ENCODE peak calls at places on chromosome 3, in six cellular contexts. Y is activated T-helper 1 cell treated with anti-CD3 and anti-CD28 coated beads, Interleukin-2, amount 50 U/mL, for 16 hours; V is astrocyte of the spinal cord; P is naive thymus-derived CD8-positive, alpha-beta T cell; B is CD8-positive, alpha-beta memory T cell; A is DMS 273 treated with DMSO at 0.1 percent for 48 hours. T is an unnamed sample.
A peak's percentile ranks its signal among the peaks of the same experiment; 100 is the strongest.

GRCh38 chr3:129793356-129793755 is 100.2 kb downstream of the TMCC1 start:
- DNase-seq in A (no peak), B (no peak), P (no peak), Y (no peak), V (no peak), T (no peak)

GRCh38 chr3:107884719-107885460 is 205.9 kb downstream of the CD47 start:
- DNase-seq in Y (no peak), B (no peak), P (no peak), A (no peak), V (peak; percentile 46), T (no peak)

GRCh38 chr3:102460579-102460978 is 25.8 kb downstream of the ZPLD1 start:
- DNase-seq in V (peak; percentile 4), A (no peak), P (no peak), Y (no peak), B (no peak), T (no peak)

GRCh38 chr3:107431298-107432012 is 54.2 kb downstream of the CCDC54 start:
- DNase-seq in V (peak; percentile 67), B (peak; percentile 54), Y (peak; percentile 15), P (peak; percentile 46), A (peak; percentile 52), T (peak; percentile 77)

GRCh38 chr3:17094551-17094950 is 209.8 kb downstream of the PLCL2 start:
- DNase-seq in Y (no peak), A (no peak), B (no peak), V (no peak), P (no peak), T (no peak)

GRCh38 chr3:118760611-118761606 is 273.7 kb downstream of the IGSF11 start:
- DNase-seq in V (no peak), A (no peak), Y (no peak), B (no peak), P (no peak), T (no peak)

GRCh38 chr3:50542177-50543034 is 25.1 kb downstream of the C3orf18 start:
- DNase-seq in A (no peak), P (peak; percentile 67), Y (peak; percentile 37), V (peak; percentile 45), B (peak; percentile 68), T (no peak)

GRCh38 chr3:16917256-16917935 is 32.6 kb downstream of the PLCL2 start:
- DNase-seq in Y (no peak), V (peak; percentile 22), P (no peak), B (no peak), A (no peak), T (no peak)

GRCh38 chr3:190849607-190850006 is 12.9 kb downstream of the GMNC start:
- DNase-seq in P (no peak), A (no peak), B (no peak), V (no peak), Y (no peak), T (no peak)

GRCh38 chr3:105495021-105495420 is 128.3 kb downstream of the ALCAM start:
- DNase-seq in A (no peak), P (no peak), B (no peak), Y (no peak), V (no peak), T (no peak)

GRCh38 chr3:82493858-82494257 is 732.4 kb upstream of the GBE1 start:
- DNase-seq in Y (no peak), A (no peak), V (no peak), P (no peak), B (no peak), T (no peak)